ENCODE peak calls at places on chromosome X, in seven cellular contexts. I, O, C, A, Z, Y and K are unnamed samples.

GRCh38 chrX:49071877-49072711 is 1.7 kb downstream of the PRAF2 start:
- DNase-seq in I (peak; percentile 87), O (peak; percentile 22), C (peak; percentile 88), A (no peak), Z (no peak), Y (no peak), K (no peak)

GRCh38 chrX:139204903-139205667 is 325.5 kb upstream of the F9 start:
- DNase-seq in I (peak; percentile 73), O (no peak), C (no peak), A (peak; percentile 66), Z (no peak), Y (no peak), K (peak; percentile 56)

GRCh38 chrX:97229318-97229717 is 345.6 kb downstream of the RPA4 start:
- DNase-seq in I (no peak), O (no peak), C (no peak), A (no peak), Z (no peak), Y (no peak), K (no peak)

GRCh38 chrX:53045002-53045401 is 3.6 kb upstream of the GPR173 start:
- DNase-seq in I (no peak), O (no peak), C (no peak), A (no peak), Z (no peak), Y (no peak), K (no peak)

GRCh38 chrX:130055103-130055502 is 55.2 kb downstream of the ELF4 start:
- DNase-seq in I (no peak), O (peak; percentile 33), C (peak; percentile 66), A (no peak), Z (no peak), Y (no peak), K (peak; percentile 53)

GRCh38 chrX:74238771-74239170 is 65.2 kb upstream of the ZCCHC13 start:
- DNase-seq in I (no peak), O (no peak), C (no peak), A (no peak), Z (no peak), Y (no peak), K (no peak)

GRCh38 chrX:71604141-71604540 is 14.2 kb downstream of the CXCR3 start:
- DNase-seq in I (no peak), O (no peak), C (no peak), A (no peak), Z (no peak), Y (no peak), K (no peak)

GRCh38 chrX:110284159-110284558 is 33.7 kb downstream of the AMMECR1 start:
- DNase-seq in I (no peak), O (peak; percentile 73), C (no peak), A (no peak), Z (no peak), Y (peak; percentile 46), K (no peak)

GRCh38 chrX:74421181-74422028 is at the start of gene SLC16A2:
- DNase-seq in I (peak; percentile 52), O (peak; percentile 35), C (peak; percentile 81), A (no peak), Z (no peak), Y (no peak), K (peak; percentile 72)

GRCh38 chrX:30065226-30065625 is 150.1 kb upstream of the MAGEB2 start:
- DNase-seq in I (no peak), O (peak; percentile 31), C (no peak), A (no peak), Z (no peak), Y (no peak), K (no peak)

GRCh38 chrX:116436358-116436816 is at the start of gene SLC6A14:
- DNase-seq in I (peak; percentile 40), O (no peak), C (no peak), A (no peak), Z (no peak), Y (no peak), K (no peak)

GRCh38 chrX:103101280-103102042 is 8.5 kb upstream of the NXF3 start:
- DNase-seq in I (no peak), O (no peak), C (no peak), A (peak; percentile 89), Z (no peak), Y (no peak), K (no peak)

GRCh38 chrX:37701588-37701987 is 16.0 kb downstream of the XK start:
- DNase-seq in I (no peak), O (no peak), C (no peak), A (no peak), Z (no peak), Y (no peak), K (no peak)

GRCh38 chrX:104284407-104285000 is 29.8 kb upstream of the ESX1 start:
- DNase-seq in I (no peak), O (no peak), C (no peak), A (no peak), Z (no peak), Y (no peak), K (peak; percentile 62)

GRCh38 chrX:100316987-100317386 is 93.1 kb downstream of the PCDH19 start:
- DNase-seq in I (no peak), O (no peak), C (peak; percentile 46), A (no peak), Z (no peak), Y (no peak), K (peak; percentile 7)

GRCh38 chrX:24890677-24891076 is 125.1 kb downstream of the ARX start:
- DNase-seq in I (no peak), O (no peak), C (no peak), A (no peak), Z (no peak), Y (no peak), K (no peak)

GRCh38 chrX:13597928-13598327 is 28.5 kb downstream of the EGFL6 start:
- DNase-seq in I (no peak), O (no peak), C (no peak), A (no peak), Z (no peak), Y (no peak), K (no peak)

GRCh38 chrX:13001961-13002671 is 27.2 kb downstream of the TMSB4X start:
- DNase-seq in I (no peak), O (no peak), C (no peak), A (no peak), Z (peak; percentile 59), Y (no peak), K (no peak)

GRCh38 chrX:52359614-52360232 is 9.1 kb upstream of the XAGE2 start:
- DNase-seq in I (no peak), O (no peak), C (no peak), A (peak; percentile 59), Z (no peak), Y (no peak), K (peak; percentile 17)

GRCh38 chrX:151402719-151403390 is 5.8 kb downstream of the VMA21 start:
- DNase-seq in I (peak; percentile 54), O (no peak), C (no peak), A (no peak), Z (no peak), Y (no peak), K (no peak)

GRCh38 chrX:68584221-68584620 is 63.2 kb upstream of the STARD8 start:
- DNase-seq in I (no peak), O (no peak), C (no peak), A (peak; percentile 65), Z (no peak), Y (no peak), K (no peak)

GRCh38 chrX:68574240-68574639 is 73.2 kb upstream of the STARD8 start:
- DNase-seq in I (no peak), O (no peak), C (no peak), A (no peak), Z (no peak), Y (no peak), K (no peak)

DNA sequence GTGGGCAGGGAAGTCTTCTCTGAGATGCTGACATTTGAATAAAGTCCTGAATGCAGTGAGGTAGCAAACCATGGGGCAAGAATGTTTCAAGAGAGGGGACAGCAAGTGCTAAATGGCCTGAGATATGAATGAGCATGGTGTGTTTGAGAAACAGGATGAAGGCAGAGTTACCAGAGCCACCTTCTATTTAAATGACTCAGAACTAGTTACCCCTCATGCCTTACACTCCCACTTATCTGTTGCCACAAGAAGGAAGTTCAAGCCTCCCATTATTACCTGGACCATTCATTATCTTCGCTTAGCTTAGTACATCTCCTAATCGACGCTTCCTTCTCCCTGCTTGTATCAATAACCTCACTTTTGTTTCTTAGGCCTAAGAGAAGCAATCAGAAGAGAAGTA is 67.7 kb upstream of the STARD8 start:
- DNase-seq in I (no peak), O (no peak), C (no peak), A (no peak), Z (no peak), Y (no peak), K (no peak)
- H3K4me3 ChIP-seq in I (no peak overlapping the region), O (no peak overlapping the region), C (no peak overlapping the region), A (no peak overlapping the region), Z (no peak overlapping the region), Y (no peak overlapping the region), K (no peak overlapping the region)

DNA sequence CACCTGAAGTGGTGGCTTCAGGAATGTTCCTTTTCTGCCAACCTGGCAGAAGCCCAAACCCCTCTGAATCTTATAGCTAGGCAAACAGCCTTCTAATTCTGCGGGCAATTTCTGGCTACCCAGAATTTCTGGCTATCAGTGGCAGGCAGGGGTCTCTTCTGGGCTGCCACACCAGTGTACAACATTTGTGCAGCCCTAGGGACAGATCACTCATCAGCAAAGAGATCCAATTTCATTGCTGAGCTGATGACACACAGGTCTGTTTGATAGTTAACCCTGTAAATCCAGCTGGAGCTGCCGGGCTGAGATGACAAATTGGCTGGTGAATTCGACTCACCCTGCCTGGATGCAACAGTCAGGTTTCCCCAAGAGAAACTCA is 2.4 kb downstream of the MID1 start:
- DNase-seq in I (peak; percentile 26), O (no peak), C (no peak), A (no peak), Z (no peak), Y (no peak), K (peak; percentile 67)
- H3K4me3 ChIP-seq in I (peak overlapping the region; percentile 17), O (peak overlapping the region; percentile 75), C (no peak overlapping the region), A (no peak overlapping the region), Z (no peak overlapping the region), Y (peak overlapping the region; percentile 69), K (peak overlapping the region; percentile 82)

GRCh38 chrX:40579139-40579538 is 1.6 kb upstream of the ATP6AP2 start:
- DNase-seq in I (no peak), O (no peak), C (no peak), A (no peak), Z (no peak), Y (no peak), K (no peak)
- H3K4me3 ChIP-seq in I (no peak overlapping the region), O (no peak overlapping the region), C (no peak overlapping the region), A (no peak overlapping the region), Z (no peak overlapping the region), Y (no peak overlapping the region), K (no peak overlapping the region)

DNA sequence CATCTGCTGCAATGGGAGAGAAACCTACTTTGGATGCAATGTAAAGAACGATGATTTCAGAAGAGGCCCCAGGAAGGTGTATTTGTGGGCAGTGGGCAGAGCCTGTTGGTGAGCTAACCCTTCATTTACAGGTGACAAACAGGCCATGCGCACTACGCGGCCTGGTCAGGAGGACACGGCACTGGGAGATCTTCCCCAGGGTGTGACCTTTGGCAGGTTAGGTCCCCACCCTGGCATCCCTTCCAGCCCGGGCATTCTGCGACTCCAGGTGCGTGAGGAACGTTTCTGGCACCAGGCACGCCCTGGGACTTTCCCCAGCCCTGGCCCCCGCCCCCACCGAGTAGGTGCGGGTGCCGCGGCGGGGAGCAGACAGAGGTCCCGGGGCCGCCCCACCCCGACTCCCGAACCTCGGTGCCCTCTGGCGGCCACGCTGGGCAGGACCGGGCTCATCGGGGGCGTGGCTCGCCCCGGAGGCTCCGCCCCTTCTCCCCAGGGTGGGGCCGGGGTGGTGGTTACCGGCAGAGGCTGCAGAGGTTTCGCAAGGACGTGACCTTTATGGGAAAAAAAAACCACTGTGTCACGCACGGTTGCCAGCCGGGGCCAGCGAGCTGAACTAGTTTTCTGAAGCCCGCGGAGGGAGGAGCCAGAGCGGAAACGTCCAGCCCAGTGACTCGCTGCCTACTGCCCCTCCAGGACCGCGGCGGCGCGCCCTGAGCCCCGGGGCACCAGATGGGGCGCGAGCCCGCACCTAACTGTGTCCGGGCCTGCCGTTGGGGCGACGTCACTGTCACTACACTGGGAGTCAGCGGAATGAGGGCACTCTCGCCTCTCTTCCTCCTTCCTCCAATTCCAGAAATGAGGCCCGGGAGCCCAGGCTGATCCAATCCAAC is 5.0 kb upstream of the NYX start:
- DNase-seq in I (peak; percentile 88), O (peak; percentile 31), C (peak; percentile 92), A (peak; percentile 88), Z (peak; percentile 47), Y (no peak), K (peak; percentile 86)
- H3K4me3 ChIP-seq in I (peak overlapping the region; percentile 22), O (peak overlapping the region; percentile 26), C (no peak overlapping the region), A (peak overlapping the region; percentile 36), Z (no peak overlapping the region), Y (peak overlapping the region; percentile 30), K (peak overlapping the region; percentile 45)